ENCODE peak calls at places on chromosomes 13 and 19, in six cellular contexts. One of them, this sample, is unnamed.
A peak's percentile ranks its signal among the peaks of the same experiment; 100 is the strongest.

GRCh38 chr19:3403489-3404323 is 37.3 kb downstream of the NFIC start:
- DNase-seq in GM04504: peak; percentile 96
- DNase-seq in GM13976: no peak
- DNase-seq in hippocampal formation: peak; percentile 78
- DNase-seq in retina: peak; percentile 20
- DNase-seq in endothelial cell: no peak
- DNase-seq in this sample: no peak

GRCh38 chr13:113946409-113947181 is 27.3 kb downstream of the C13orf46 start:
- DNase-seq in GM04504: no peak
- DNase-seq in GM13976: no peak
- DNase-seq in hippocampal formation: no peak
- DNase-seq in retina: no peak
- DNase-seq in endothelial cell: no peak
- DNase-seq in this sample: no peak

GRCh38 chr13:19695829-19696228 is 62.4 kb downstream of the MPHOSPH8 start:
- DNase-seq in GM04504: no peak
- DNase-seq in GM13976: no peak
- DNase-seq in hippocampal formation: no peak
- DNase-seq in retina: no peak
- DNase-seq in endothelial cell: no peak
- DNase-seq in this sample: no peak

GRCh38 chr19:58154287-58154678 is 3.7 kb upstream of the ZNF329 start:
- DNase-seq in GM04504: peak; percentile 26
- DNase-seq in GM13976: peak; percentile 22
- DNase-seq in hippocampal formation: no peak
- DNase-seq in retina: no peak
- DNase-seq in endothelial cell: peak; percentile 15
- DNase-seq in this sample: no peak

GRCh38 chr19:2589441-2589840 is 113.1 kb downstream of the GNG7 start:
- DNase-seq in GM04504: no peak
- DNase-seq in GM13976: no peak
- DNase-seq in hippocampal formation: no peak
- DNase-seq in retina: no peak
- DNase-seq in endothelial cell: no peak
- DNase-seq in this sample: no peak

GRCh38 chr19:35557539-35558399 is 5.7 kb downstream of the ATP4A start:
- DNase-seq in GM04504: no peak
- DNase-seq in GM13976: peak; percentile 78
- DNase-seq in hippocampal formation: no peak
- DNase-seq in retina: peak; percentile 90
- DNase-seq in endothelial cell: peak; percentile 71
- DNase-seq in this sample: peak; percentile 21

GRCh38 chr19:49689133-49690072 is at the start of gene ADM5:
- DNase-seq in GM04504: no peak
- DNase-seq in GM13976: peak; percentile 73
- DNase-seq in hippocampal formation: peak; percentile 1
- DNase-seq in retina: peak; percentile 74
- DNase-seq in endothelial cell: no peak
- DNase-seq in this sample: no peak

GRCh38 chr19:5990289-5990797 is 12.4 kb upstream of the RANBP3 start:
- DNase-seq in GM04504: no peak
- DNase-seq in GM13976: no peak
- DNase-seq in hippocampal formation: no peak
- DNase-seq in retina: no peak
- DNase-seq in endothelial cell: no peak
- DNase-seq in this sample: no peak

GRCh38 chr13:42071667-42072419 is 23.4 kb downstream of the DGKH start:
- DNase-seq in GM04504: no peak
- DNase-seq in GM13976: no peak
- DNase-seq in hippocampal formation: no peak
- DNase-seq in retina: no peak
- DNase-seq in endothelial cell: no peak
- DNase-seq in this sample: no peak

GRCh38 chr19:6632002-6632621 is 37.8 kb downstream of the TNFSF14 start:
- DNase-seq in GM04504: peak; percentile 40
- DNase-seq in GM13976: peak; percentile 71
- DNase-seq in hippocampal formation: peak; percentile 79
- DNase-seq in retina: peak; percentile 67
- DNase-seq in endothelial cell: peak; percentile 67
- DNase-seq in this sample: peak; percentile 74